ENCODE peak calls at places on chromosome 2, in five cellular contexts. I is transverse colon; G is neural progenitor cell; Y is stomach; U is CD8-positive, alpha-beta T cell. O is an unnamed sample.
A peak's percentile ranks its signal among the peaks of the same experiment; 100 is the strongest.

GRCh38 chr2:54586062-54586982 is 130.2 kb downstream of the SPTBN1 start:
- DNase-seq in U (no peak), I (no peak), G (no peak), Y (no peak), O (no peak)

GRCh38 chr2:212330263-212330662 is 208.3 kb downstream of the ERBB4 start:
- DNase-seq in Y (peak; percentile 25), I (no peak), U (no peak), G (no peak), O (no peak)

GRCh38 chr2:208782097-208782496 is 375.5 kb downstream of the PTH2R start:
- DNase-seq in Y (no peak), I (no peak), U (no peak), G (no peak), O (no peak)

GRCh38 chr2:42046819-42047487 is 868 bp upstream of the PKDCC start:
- DNase-seq in U (no peak), I (no peak), Y (no peak), G (peak; percentile 97), O (peak; percentile 80)

GRCh38 chr2:187169108-187169713 is 278.8 kb downstream of the CALCRL start:
- DNase-seq in U (no peak), Y (no peak), I (no peak), G (no peak), O (no peak)

GRCh38 chr2:55419236-55419513 is 481 bp downstream of the CCDC88A start:
- DNase-seq in G (peak; percentile 75), U (peak; percentile 4), Y (no peak), I (peak; percentile 24), O (peak; percentile 82)

GRCh38 chr2:120066708-120067547 is 54.1 kb downstream of the EPB41L5 start:
- DNase-seq in U (no peak), G (no peak), I (no peak), Y (no peak), O (no peak)

GRCh38 chr2:169073972-169074751 is 4.8 kb downstream of the DHRS9 start:
- DNase-seq in Y (no peak), I (no peak), G (no peak), U (no peak), O (no peak)

GRCh38 chr2:238162171-238162515 is 3.4 kb downstream of the ERFE start:
- DNase-seq in U (no peak), G (no peak), Y (no peak), I (no peak), O (no peak)

GRCh38 chr2:84832772-84833461 is 48.0 kb downstream of the TRABD2A start:
- DNase-seq in U (no peak), G (peak; percentile 12), I (peak; percentile 40), Y (no peak), O (no peak)

DNA sequence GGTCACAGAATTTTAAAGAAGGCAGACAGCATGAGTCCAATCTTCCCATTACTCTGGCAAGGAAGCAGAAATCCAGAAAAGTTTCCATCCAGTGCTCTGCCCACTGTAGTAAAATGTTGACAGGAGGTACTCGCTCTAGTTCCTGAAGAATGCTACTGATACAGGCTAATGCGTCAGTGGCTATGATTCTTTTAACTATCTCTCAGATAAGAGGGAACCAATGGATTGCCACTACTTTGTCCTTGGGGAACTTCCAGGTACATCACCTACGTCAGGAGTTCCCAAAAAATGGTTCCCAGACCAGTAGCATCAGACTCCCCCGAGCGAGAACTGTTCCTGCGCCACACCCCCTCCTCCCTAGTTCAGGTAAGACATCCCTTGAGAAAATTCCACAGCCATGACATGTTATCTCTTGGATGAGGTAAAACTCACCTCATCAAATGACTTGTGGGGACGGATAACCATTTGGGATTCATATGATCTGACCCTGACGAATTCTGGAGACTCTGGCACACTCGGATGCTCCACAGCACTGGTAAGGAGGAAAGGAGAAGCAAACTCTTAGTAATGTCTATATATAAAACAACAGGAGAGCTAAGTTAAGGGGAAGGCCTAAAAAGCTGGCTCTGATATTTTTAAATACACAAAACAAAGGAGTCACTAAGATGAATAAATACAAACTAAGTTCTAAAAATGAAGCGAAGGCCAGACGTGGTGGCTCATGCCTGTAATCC is 16.5 kb downstream of the STARD7 start:
- DNase-seq in U (no peak), Y (no peak), G (no peak), I (no peak), O (no peak)
- H3K27ac ChIP-seq in U (no peak overlapping the region), Y (no peak overlapping the region), G (no peak overlapping the region), I (no peak overlapping the region), O (no peak overlapping the region)

GRCh38 chr2:48567671-48568070 is 37.7 kb downstream of the STON1 start:
- DNase-seq in G (no peak), I (no peak), Y (no peak), U (no peak), O (no peak)
- H3K4me3 ChIP-seq in G (no peak overlapping the region), I (no peak overlapping the region), Y (no peak overlapping the region), U (no peak overlapping the region), O (no peak overlapping the region)

DNA sequence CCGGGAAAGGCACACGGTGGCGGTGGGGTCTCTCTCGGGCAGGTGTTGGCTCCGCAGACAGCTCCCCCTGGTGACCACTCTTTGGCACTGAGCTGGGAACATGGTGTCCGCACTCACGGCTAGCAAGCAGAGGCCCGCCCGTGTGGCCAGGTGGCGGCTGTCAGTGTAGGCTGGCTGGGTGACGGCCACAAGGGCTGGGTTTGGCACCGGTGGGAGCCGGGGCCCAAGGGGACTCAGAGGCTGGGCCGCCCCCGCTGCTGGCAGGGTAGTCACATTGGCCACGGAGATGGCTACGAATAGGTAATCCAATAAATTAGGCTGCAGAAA is 1071.7 kb downstream of the RPIA start:
- DNase-seq in G (no peak), Y (peak; percentile 25), I (no peak), U (no peak), O (peak; percentile 30)
- H3K9me3 ChIP-seq in G (peaks cover 52% of the 10 kb centered on the region), Y (peaks cover 73% of the 10 kb centered on the region), I (no peaks in the 10 kb centered on the region), U (no peaks in the 10 kb centered on the region), O (no peaks in the 10 kb centered on the region)

GRCh38 chr2:121902616-121903015 is 147.2 kb downstream of the TSN start:
- DNase-seq in I (no peak), G (no peak), U (no peak), Y (no peak), O (no peak)
- H3K27ac ChIP-seq in I (no peak overlapping the region), G (no peak overlapping the region), U (no peak overlapping the region), Y (no peak overlapping the region), O (no peak overlapping the region)

GRCh38 chr2:28592481-28592880 is 96.6 kb downstream of the PLB1 start:
- DNase-seq in Y (no peak), I (no peak), U (no peak), G (no peak), O (no peak)

GRCh38 chr2:28594029-28594368 is 98.1 kb downstream of the PLB1 start:
- DNase-seq in U (no peak), I (no peak), G (no peak), Y (no peak), O (no peak)

GRCh38 chr2:28595323-28595722 is 99.5 kb downstream of the PLB1 start:
- DNase-seq in U (no peak), I (no peak), G (no peak), Y (no peak), O (no peak)

GRCh38 chr2:28593356-28593755 is 97.5 kb downstream of the PLB1 start:
- DNase-seq in G (no peak), I (no peak), U (no peak), Y (no peak), O (no peak)

GRCh38 chr2:28594369-28595108 is 98.7 kb downstream of the PLB1 start:
- DNase-seq in U (peak; percentile 86), G (peak; percentile 91), Y (peak; percentile 96), I (peak; percentile 96), O (peak; percentile 87)
- H3K4me3 ChIP-seq in U (peak overlapping the region; percentile 0), G (no peak overlapping the region), Y (no peak overlapping the region), I (no peak overlapping the region), O (peak overlapping the region; percentile 15)

GRCh38 chr2:126943612-126944011 is 44.9 kb downstream of the TEX51 start:
- DNase-seq in Y (no peak), I (no peak), G (no peak), U (no peak), O (no peak)

GRCh38 chr2:126942427-126943203 is 43.9 kb downstream of the TEX51 start:
- DNase-seq in Y (no peak), G (no peak), U (no peak), I (no peak), O (no peak)

GRCh38 chr2:126935774-126936173 is 37.1 kb downstream of the TEX51 start:
- DNase-seq in I (no peak), Y (no peak), G (no peak), U (no peak), O (no peak)

GRCh38 chr2:126936219-126936618 is 37.5 kb downstream of the TEX51 start:
- DNase-seq in U (no peak), I (no peak), G (no peak), Y (no peak), O (peak; percentile 28)

DNA sequence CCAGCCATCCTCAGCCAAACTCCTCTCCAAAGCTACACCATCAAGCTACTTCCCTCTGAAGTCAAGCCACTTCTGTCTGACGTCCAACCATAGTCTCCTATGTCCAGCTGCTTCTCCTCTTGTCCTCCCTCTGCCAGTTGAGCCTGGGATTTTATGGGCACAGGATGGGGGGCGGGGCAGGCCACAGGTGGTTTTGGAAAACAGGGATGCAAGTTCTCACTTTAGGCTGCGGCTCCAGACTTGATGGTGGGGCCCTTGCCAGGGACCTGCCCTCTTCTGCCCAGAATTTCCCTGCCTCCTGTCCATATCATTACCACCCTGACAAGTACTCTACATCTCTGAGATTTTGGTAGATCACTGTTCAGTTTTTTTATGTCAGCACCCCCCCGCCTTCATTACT is 41.6 kb downstream of the TEX51 start:
- DNase-seq in Y (no peak), I (no peak), U (no peak), G (no peak), O (no peak)
- H3K9me3 ChIP-seq in Y (peaks cover 12% of the 10 kb centered on the region), I (peaks cover 3% of the 10 kb centered on the region), U (no peaks in the 10 kb centered on the region), G (no peaks in the 10 kb centered on the region), O (peaks cover 4% of the 10 kb centered on the region)

DNA sequence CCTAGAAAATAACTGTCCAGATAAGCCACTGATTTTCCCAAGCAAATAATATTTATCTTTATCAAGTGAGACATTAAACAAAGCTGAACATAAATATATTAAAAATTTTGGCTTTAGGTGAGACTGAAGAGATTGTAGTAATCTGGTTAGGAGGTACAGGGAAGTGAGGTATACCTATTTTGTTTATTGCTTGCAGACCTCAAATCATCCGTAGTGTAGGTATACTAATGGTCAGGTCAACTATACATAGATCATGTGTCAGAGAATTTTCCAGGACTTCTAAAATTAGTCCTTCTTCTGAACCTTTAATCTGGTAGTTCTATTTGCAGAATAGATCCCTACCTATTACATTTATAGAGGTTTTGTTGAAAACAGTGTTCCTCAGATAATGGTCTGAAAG is 41.5 kb downstream of the SP140 start:
- DNase-seq in G (no peak), U (no peak), I (no peak), Y (no peak), O (no peak)
- H3K27ac ChIP-seq in G (no peak overlapping the region), U (no peak overlapping the region), I (no peak overlapping the region), Y (no peak overlapping the region), O (no peak overlapping the region)

DNA sequence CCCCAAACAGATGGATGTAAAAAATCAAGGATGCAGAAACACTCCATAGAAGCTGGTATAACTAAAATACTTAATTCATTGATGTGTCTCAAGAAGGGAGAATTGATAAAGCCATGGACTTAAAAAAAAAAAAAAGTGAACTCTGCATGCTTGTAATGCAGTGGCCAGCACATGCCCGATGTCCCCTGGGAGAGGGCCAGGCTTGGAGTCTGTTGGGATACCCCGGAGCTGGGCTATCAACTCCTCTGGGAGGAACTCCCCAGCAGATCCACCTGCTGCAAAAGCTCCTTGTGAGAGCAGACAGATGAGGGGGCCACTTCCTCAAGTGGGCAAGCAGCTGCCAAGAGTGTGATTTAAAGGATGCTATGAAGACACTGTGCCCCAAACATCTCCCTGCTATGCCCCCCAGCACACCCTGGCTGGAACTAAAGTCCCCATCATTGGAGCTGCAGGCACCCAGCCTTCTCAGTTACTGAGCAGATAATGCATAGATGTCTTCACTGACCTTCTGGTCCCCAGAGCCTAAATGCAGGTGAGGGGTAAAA is 311.5 kb upstream of the ID2 start:
- DNase-seq in I (no peak), U (no peak), Y (no peak), G (no peak), O (no peak)
- H3K4me3 ChIP-seq in I (no peak overlapping the region), U (no peak overlapping the region), Y (no peak overlapping the region), G (no peak overlapping the region), O (no peak overlapping the region)